ENCODE peak calls at places on chromosomes 2 and 18, in ten cellular contexts. P, H, O, Q, C, F, V, U, W and M are unnamed samples.

GRCh38 chr2:119464977-119465376 is 33.3 kb downstream of the TMEM37 start:
- DNase-seq in P (no peak), H (no peak), O (no peak), Q (no peak), C (no peak), F (no peak), V (no peak), U (no peak), W (no peak), M (no peak)

GRCh38 chr2:96164459-96165184 is 19.4 kb upstream of the DUSP2 start:
- DNase-seq in P (no peak), H (no peak), O (no peak), Q (peak), C (no peak), F (no peak), V (no peak), U (no peak), W (no peak), M (no peak)

GRCh38 chr2:63058149-63058741 is 7.6 kb downstream of the OTX1 start:
- DNase-seq in P (no peak), H (no peak), O (no peak), Q (no peak), C (no peak), F (no peak), V (peak), U (no peak), W (no peak), M (peak)

GRCh38 chr2:120599656-120600055 is 136.0 kb upstream of the GLI2 start:
- DNase-seq in P (no peak), H (no peak), O (no peak), Q (no peak), C (no peak), F (no peak), V (no peak), U (no peak), W (no peak), M (no peak)

GRCh38 chr18:2903006-2903405 is 56.2 kb downstream of the EMILIN2 start:
- DNase-seq in P (no peak), H (no peak), O (no peak), Q (peak), C (no peak), F (no peak), V (peak), U (peak), W (no peak), M (peak)

GRCh38 chr2:1681323-1682310 is 62.7 kb downstream of the PXDN start:
- DNase-seq in P (no peak), H (peak), O (peak), Q (no peak), C (no peak), F (no peak), V (no peak), U (no peak), W (no peak), M (no peak)

GRCh38 chr2:136136921-136137320 is 19.0 kb upstream of the CXCR4 start:
- DNase-seq in P (no peak), H (no peak), O (no peak), Q (no peak), C (no peak), F (no peak), V (no peak), U (no peak), W (peak), M (no peak)

GRCh38 chr18:3816601-3817363 is 366.8 kb downstream of the TGIF1 start:
- DNase-seq in P (peak), H (no peak), O (no peak), Q (peak), C (no peak), F (no peak), V (peak), U (peak), W (no peak), M (peak)

GRCh38 chr2:46601328-46601963 is 122.1 kb downstream of the TMEM247 start:
- DNase-seq in P (no peak), H (no peak), O (no peak), Q (no peak), C (no peak), F (no peak), V (peak), U (no peak), W (no peak), M (no peak)

GRCh38 chr2:126359494-126359893 is 296.5 kb upstream of the GYPC start:
- DNase-seq in P (no peak), H (no peak), O (no peak), Q (no peak), C (no peak), F (no peak), V (peak), U (no peak), W (no peak), M (peak)

GRCh38 chr2:232882085-232882484 is 12.0 kb downstream of the SNORC start:
- DNase-seq in P (no peak), H (no peak), O (no peak), Q (no peak), C (no peak), F (no peak), V (no peak), U (no peak), W (no peak), M (no peak)

GRCh38 chr2:45610281-45611019 is 617 bp downstream of the SRBD1 start:
- DNase-seq in P (peak), H (peak), O (peak), Q (peak), C (peak), F (peak), V (peak), U (peak), W (peak), M (peak)

GRCh38 chr2:177275041-177275440 is 10.5 kb upstream of the NFE2L2 start:
- DNase-seq in P (no peak), H (peak), O (no peak), Q (no peak), C (no peak), F (no peak), V (peak), U (no peak), W (no peak), M (no peak)

GRCh38 chr2:139514946-139515345 is 734.8 kb upstream of the NXPH2 start:
- DNase-seq in P (no peak), H (no peak), O (no peak), Q (no peak), C (no peak), F (no peak), V (no peak), U (no peak), W (no peak), M (no peak)

GRCh38 chr2:196143641-196144236 is 27.6 kb downstream of the STK17B start:
- DNase-seq in P (no peak), H (no peak), O (no peak), Q (no peak), C (no peak), F (no peak), V (peak), U (no peak), W (no peak), M (no peak)

GRCh38 chr2:174846218-174846617 is 81.9 kb upstream of the CHRNA1 start:
- DNase-seq in P (no peak), H (no peak), O (no peak), Q (no peak), C (no peak), F (no peak), V (no peak), U (no peak), W (no peak), M (no peak)

GRCh38 chr2:50674876-50675275 is 357.1 kb downstream of the NRXN1 start:
- DNase-seq in P (no peak), H (no peak), O (no peak), Q (no peak), C (no peak), F (no peak), V (no peak), U (no peak), W (no peak), M (peak)

GRCh38 chr2:64259301-64259700 is 115.1 kb upstream of the PELI1 start:
- DNase-seq in P (no peak), H (no peak), O (no peak), Q (no peak), C (peak), F (peak), V (no peak), U (no peak), W (no peak), M (no peak)

GRCh38 chr2:110101911-110102774 is 13.5 kb downstream of the MALL start:
- DNase-seq in P (peak), H (no peak), O (no peak), Q (no peak), C (peak), F (no peak), V (peak), U (no peak), W (no peak), M (no peak)

GRCh38 chr2:132941296-132942020 is 271.5 kb upstream of the LYPD1 start:
- DNase-seq in P (no peak), H (no peak), O (no peak), Q (no peak), C (no peak), F (no peak), V (peak), U (no peak), W (no peak), M (no peak)

GRCh38 chr2:105377871-105378270 is 21.0 kb downstream of the FHL2 start:
- DNase-seq in P (no peak), H (no peak), O (no peak), Q (no peak), C (no peak), F (no peak), V (no peak), U (no peak), W (no peak), M (no peak)
- TF ChIP-seq POLR2A in P (no peak), H (no peak), O (no peak), Q (no peak), C (no peak), F (no peak), V (no peak), U (no peak), W (no peak), M (no peak)

GRCh38 chr2:217901826-217902225 is 101.0 kb downstream of the TNS1 start:
- DNase-seq in P (peak), H (no peak), O (no peak), Q (no peak), C (no peak), F (no peak), V (peak), U (peak), W (no peak), M (no peak)

GRCh38 chr2:217903142-217903858 is 99.5 kb downstream of the TNS1 start:
- DNase-seq in P (no peak), H (no peak), O (no peak), Q (no peak), C (no peak), F (no peak), V (no peak), U (no peak), W (no peak), M (no peak)

GRCh38 chr2:217903859-217904613 is 98.8 kb downstream of the TNS1 start:
- DNase-seq in P (no peak), H (peak), O (peak), Q (peak), C (peak), F (peak), V (peak), U (peak), W (no peak), M (peak)

GRCh38 chr2:217901400-217901799 is 101.4 kb downstream of the TNS1 start:
- DNase-seq in P (no peak), H (no peak), O (no peak), Q (no peak), C (no peak), F (no peak), V (no peak), U (no peak), W (no peak), M (no peak)

DNA sequence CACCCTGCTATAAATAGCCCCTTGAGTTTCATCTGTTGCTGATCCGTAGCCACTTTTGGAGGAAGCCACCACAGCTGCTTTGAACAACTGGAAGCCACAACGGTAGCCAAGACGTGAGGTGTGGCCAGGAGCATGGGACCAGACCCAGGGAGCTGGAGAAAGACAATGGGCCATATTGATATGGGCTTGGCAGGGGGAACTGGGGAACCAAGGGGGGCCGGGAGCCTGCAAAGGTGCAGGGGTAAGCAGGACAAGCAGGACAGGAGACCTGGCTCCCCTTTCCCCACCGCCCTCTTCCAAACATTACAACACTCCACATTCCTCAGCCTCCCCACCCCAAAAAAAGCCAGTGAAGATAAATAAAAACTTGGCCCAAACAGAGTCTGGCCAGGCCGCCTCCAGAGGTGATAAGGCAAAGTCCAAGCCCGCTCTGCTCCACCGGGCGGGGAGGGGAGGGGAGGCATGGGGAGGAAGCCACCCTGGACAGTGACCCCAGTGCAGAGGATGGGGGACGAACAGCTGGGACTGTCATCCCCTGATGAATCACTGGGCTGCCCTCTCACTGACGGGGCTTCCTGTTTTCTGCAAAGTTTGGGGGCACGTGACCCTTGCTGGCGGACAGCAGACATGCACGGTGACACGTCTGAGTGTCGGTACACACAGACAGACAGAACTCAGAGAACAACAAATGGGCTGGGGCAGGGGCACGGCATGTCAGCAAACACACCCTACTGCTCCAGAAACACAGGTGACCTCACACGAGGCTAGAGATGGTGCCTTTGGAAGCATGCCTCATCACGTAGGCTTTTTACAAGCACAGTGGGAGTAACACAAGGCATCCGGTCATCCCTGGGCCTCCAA is 100.3 kb downstream of the TNS1 start:
- DNase-seq in P (peak), H (peak), O (peak), Q (peak), C (peak), F (peak), V (peak), U (peak), W (no peak), M (peak)
- TF ChIP-seq POLR2A in P (no peak), H (peak), O (peak), Q (no peak), C (no peak), F (peak), V (peak), U (no peak), W (no peak), M (no peak)

DNA sequence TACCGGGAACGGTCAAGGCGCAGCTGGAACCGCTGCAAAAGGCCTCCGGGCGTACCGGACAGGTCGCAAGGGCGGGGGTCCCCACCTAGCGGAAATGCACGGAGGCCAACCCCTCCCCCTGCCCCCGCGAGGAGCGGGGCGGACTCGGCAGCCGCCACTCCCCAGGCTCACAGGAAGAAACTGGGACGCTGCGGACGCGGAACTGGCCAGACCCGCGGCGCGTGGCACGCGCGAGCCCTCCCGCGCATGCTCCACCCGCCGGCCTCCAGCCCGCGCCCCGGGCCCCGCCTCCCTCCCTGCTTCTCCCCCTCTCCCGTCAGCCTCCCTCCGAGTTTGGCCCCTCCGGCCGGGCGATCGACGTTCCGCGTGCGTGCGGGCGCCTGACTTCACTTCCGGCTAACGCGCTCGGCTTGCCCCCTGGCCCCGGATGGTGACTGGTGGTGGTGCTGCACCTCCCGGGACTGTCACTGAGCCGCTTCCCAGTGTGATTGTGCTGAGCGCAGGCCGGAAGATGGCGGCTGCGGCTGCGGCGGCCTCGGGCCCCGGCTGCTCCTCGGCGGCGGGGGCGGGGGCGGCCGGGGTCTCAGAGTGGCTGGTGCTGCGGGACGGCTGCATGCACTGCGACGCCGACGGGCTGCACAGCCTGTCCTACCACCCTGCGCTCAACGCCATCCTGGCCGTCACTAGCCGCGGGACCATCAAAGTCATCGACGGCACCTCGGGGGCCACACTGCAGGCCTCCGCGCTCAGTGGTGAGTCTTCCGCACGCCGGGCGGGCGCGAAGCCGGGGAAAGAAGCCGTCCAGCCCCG is at the start of gene BIRC6:
- DNase-seq in P (peak), H (peak), O (peak), Q (peak), C (peak), F (peak), V (peak), U (peak), W (peak), M (peak)
- TF ChIP-seq POLR2A in P (peak), H (peak), O (peak), Q (peak), C (peak), F (peak), V (peak), U (peak), W (peak), M (peak)

DNA sequence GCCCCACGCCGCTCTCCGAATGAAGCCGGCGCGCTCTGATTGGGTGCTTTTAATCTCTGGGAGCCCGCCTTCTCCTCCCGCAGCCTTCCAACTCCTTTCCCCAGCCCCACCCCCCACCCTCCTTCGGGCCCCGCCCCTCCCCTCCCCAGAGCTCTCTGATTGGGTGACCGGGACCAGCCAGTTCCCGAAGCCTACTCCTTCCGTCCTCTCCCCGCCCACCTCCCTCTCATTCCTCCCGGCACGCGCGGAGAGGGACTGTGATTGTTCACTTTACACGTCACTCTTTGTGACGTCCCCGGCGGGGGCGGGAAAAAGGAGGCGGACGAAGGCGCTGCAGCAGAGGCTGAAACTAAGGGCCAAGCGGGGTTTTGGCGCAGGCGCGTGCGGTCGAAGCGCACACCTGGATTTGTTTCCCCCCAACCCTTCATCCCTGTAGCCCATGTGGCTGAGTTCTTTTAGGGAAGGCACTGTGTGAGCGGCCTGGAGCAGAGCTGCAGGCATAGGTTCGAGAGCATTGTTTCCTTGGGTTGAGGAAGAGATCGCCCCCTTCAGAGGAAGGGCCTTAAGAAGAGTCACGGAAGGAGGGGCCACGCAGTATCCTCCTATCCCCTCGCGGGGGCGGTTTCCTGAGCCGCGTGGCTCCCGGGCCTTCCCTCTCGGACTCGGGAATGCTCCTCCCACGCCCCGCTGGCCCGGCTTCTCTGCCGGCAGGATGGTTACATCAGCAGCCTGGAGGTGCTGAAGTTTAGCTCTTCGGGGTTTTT is at the start of gene MEX3C:
- DNase-seq in P (peak), H (peak), O (peak), Q (peak), C (peak), F (peak), V (peak), U (peak), W (peak), M (peak)
- TF ChIP-seq POLR2A in P (peak), H (peak), O (peak), Q (peak), C (no peak), F (peak), V (no peak), U (no peak), W (peak), M (peak)

GRCh38 chr2:55616509-55617159 is 788 bp downstream of the PPP4R3B start:
- DNase-seq in P (peak), H (peak), O (peak), Q (peak), C (no peak), F (no peak), V (peak), U (peak), W (no peak), M (peak)
- TF ChIP-seq POLR2A in P (no peak), H (no peak), O (peak), Q (no peak), C (no peak), F (no peak), V (peak), U (no peak), W (no peak), M (no peak)

GRCh38 chr2:75705921-75706320 is 4.8 kb downstream of the GCFC2 start:
- DNase-seq in P (no peak), H (no peak), O (no peak), Q (no peak), C (no peak), F (no peak), V (peak), U (no peak), W (no peak), M (no peak)

GRCh38 chr2:75709297-75709696 is 1.4 kb downstream of the GCFC2 start:
- DNase-seq in P (no peak), H (no peak), O (no peak), Q (no peak), C (no peak), F (no peak), V (no peak), U (no peak), W (no peak), M (no peak)

GRCh38 chr2:75707901-75708300 is 2.8 kb downstream of the GCFC2 start:
- DNase-seq in P (no peak), H (no peak), O (no peak), Q (no peak), C (no peak), F (no peak), V (peak), U (no peak), W (no peak), M (no peak)

GRCh38 chr2:75710220-75710576 is 517 bp downstream of the GCFC2 start:
- DNase-seq in P (no peak), H (no peak), O (no peak), Q (no peak), C (no peak), F (no peak), V (no peak), U (no peak), W (no peak), M (no peak)

DNA sequence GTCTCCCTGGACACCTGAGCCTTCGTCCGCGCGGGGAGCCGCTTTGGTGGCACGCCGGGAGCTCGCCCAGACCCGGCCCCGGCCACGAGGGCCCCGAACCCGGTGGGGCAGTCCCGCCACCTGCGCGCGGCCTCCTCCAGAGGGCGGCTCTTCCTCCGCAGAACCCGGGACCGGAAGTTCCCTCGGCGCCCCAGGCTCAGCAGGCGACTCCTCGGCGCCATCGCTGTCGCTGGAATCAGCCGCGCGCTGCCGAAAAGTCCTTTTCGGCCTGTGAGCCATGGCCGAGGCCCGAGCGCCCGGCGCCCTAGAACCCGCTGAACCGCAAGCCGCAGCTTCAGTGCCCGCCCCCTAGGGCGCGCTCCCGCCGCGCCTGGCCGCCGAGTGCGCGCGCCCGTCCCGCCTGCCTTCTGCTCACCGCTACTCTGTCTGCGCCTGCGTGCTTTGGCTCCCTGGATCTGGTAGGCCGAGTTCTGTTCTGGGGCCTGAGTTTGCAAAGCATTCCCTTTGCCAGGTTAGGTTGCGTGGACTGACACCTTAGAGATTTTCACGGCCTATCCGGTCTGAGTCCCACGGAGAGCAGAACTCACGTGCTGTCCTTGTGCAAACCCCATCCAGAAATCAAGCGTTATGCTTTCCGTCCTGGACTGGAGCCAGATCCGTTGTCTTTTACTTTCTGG is at the start of gene GCFC2:
- DNase-seq in P (peak), H (peak), O (peak), Q (peak), C (peak), F (peak), V (peak), U (peak), W (peak), M (peak)
- TF ChIP-seq POLR2A in P (peak), H (peak), O (peak), Q (peak), C (no peak), F (peak), V (peak), U (peak), W (peak), M (peak)